ENCODE peak calls at places on chromosomes 11 and 22, in four cellular contexts. V is IMR-90, L is tibial nerve, M is heart left ventricle. J is an unnamed sample.

GRCh38 chr11:134207538-134208239 is 16.1 kb downstream of the NCAPD3 start:
- DNase-seq in V (no peak), L (no peak), M (peak), J (peak)

GRCh38 chr11:67354314-67355022 is 1.1 kb upstream of the POLD4 start:
- DNase-seq in V (peak), L (no peak), M (peak), J (peak)

GRCh38 chr11:117837070-117837776 is 12.7 kb upstream of the FXYD2 start:
- DNase-seq in V (no peak), L (no peak), M (no peak), J (no peak)

GRCh38 chr22:26662160-26662559 is 4.8 kb downstream of the MIAT start:
- DNase-seq in V (no peak), L (no peak), M (no peak), J (no peak)

GRCh38 chr11:100902454-100903141 is 215.5 kb downstream of the ARHGAP42 start:
- DNase-seq in V (no peak), L (no peak), M (no peak), J (no peak)

GRCh38 chr11:78586452-78587046 is 11.9 kb upstream of the NARS2 start:
- DNase-seq in V (peak), L (no peak), M (no peak), J (peak)

GRCh38 chr11:60182546-60183330 is at the start of gene MS4A6A:
- DNase-seq in V (no peak), L (no peak), M (no peak), J (peak)

GRCh38 chr11:112797072-112797471 is 164.1 kb upstream of the NCAM1 start:
- DNase-seq in V (no peak), L (no peak), M (no peak), J (no peak)

GRCh38 chr11:12109591-12110196 is 696 bp upstream of the MICAL2 start:
- DNase-seq in V (no peak), L (no peak), M (no peak), J (no peak)

GRCh38 chr11:107040447-107041444 is 22.5 kb upstream of the GUCY1A2 start:
- DNase-seq in V (peak), L (no peak), M (no peak), J (peak)

GRCh38 chr11:119340335-119341221 is at the start of gene C1QTNF5:
- DNase-seq in V (peak), L (peak), M (peak), J (no peak)

GRCh38 chr11:133955091-133955846 is 1.5 kb downstream of the IGSF9B start:
- DNase-seq in V (no peak), L (no peak), M (peak), J (no peak)

GRCh38 chr11:12556788-12557384 is 117.3 kb upstream of the TEAD1 start:
- DNase-seq in V (peak), L (peak), M (peak), J (no peak)

GRCh38 chr11:130086627-130087026 is 16.9 kb downstream of the APLP2 start:
- DNase-seq in V (no peak), L (no peak), M (no peak), J (no peak)

GRCh38 chr11:77198440-77198849 is 70.4 kb downstream of the MYO7A start:
- DNase-seq in V (peak), L (no peak), M (no peak), J (peak)

GRCh38 chr11:72584293-72584921 is 89.8 kb downstream of the PDE2A start:
- DNase-seq in V (peak), L (peak), M (peak), J (no peak)

GRCh38 chr11:104968365-104968855 is at the start of gene CASP4:
- DNase-seq in V (peak), L (no peak), M (peak), J (peak)

GRCh38 chr22:26285632-26286031 is 116.4 kb downstream of the SEZ6L start:
- DNase-seq in V (no peak), L (no peak), M (no peak), J (no peak)

GRCh38 chr11:46108752-46109151 is 12.5 kb downstream of the PHF21A start:
- DNase-seq in V (no peak), L (no peak), M (no peak), J (no peak)

GRCh38 chr11:128716661-128717210 is 22.9 kb downstream of the FLI1 start:
- DNase-seq in V (peak), L (no peak), M (no peak), J (no peak)

GRCh38 chr11:117037279-117037951 is 60.8 kb downstream of the SIK3 start:
- DNase-seq in V (no peak), L (no peak), M (no peak), J (no peak)

GRCh38 chr22:25377699-25378098 is 158.3 kb downstream of the CRYBB2 start:
- DNase-seq in V (no peak), L (no peak), M (no peak), J (no peak)

GRCh38 chr22:46147471-46148267 is 2.7 kb upstream of the PPARA start:
- DNase-seq in V (no peak), L (no peak), M (peak), J (no peak)

GRCh38 chr11:75969626-75970308 is 154.8 kb downstream of the UVRAG start:
- DNase-seq in V (peak), L (no peak), M (no peak), J (no peak)

GRCh38 chr22:27112273-27112672 is 454.9 kb downstream of the MIAT start:
- DNase-seq in V (no peak), L (no peak), M (no peak), J (no peak)

GRCh38 chr11:82995276-82995675 is 76.4 kb downstream of the RAB30 start:
- DNase-seq in V (no peak), L (no peak), M (no peak), J (no peak)

GRCh38 chr11:120709808-120710207 is 198.3 kb downstream of the GRIK4 start:
- DNase-seq in V (no peak), L (no peak), M (no peak), J (no peak)

GRCh38 chr22:42056757-42057511 is 13.7 kb downstream of the NAGA start:
- DNase-seq in V (no peak), L (no peak), M (no peak), J (no peak)

GRCh38 chr11:102831128-102831708 is 12.2 kb downstream of the MMP3 start:
- DNase-seq in V (peak), L (peak), M (peak), J (no peak)

GRCh38 chr11:44617671-44618461 is 52.4 kb downstream of the CD82 start:
- DNase-seq in V (no peak), L (peak), M (peak), J (no peak)

GRCh38 chr11:69220581-69221051 is 64.9 kb downstream of the SMIM38 start:
- DNase-seq in V (no peak), L (no peak), M (peak), J (no peak)

GRCh38 chr22:38353142-38353629 is 36.0 kb upstream of the CSNK1E start:
- DNase-seq in V (peak), L (peak), M (peak), J (peak)

GRCh38 chr22:43449205-43449830 is 37.5 kb downstream of the MPPED1 start:
- DNase-seq in V (no peak), L (no peak), M (no peak), J (peak)

GRCh38 chr11:133174013-133174412 is 358.3 kb downstream of the OPCML start:
- DNase-seq in V (no peak), L (no peak), M (no peak), J (no peak)

GRCh38 chr11:78647986-78648875 is 73.6 kb upstream of the NARS2 start:
- DNase-seq in V (no peak), L (no peak), M (no peak), J (no peak)

GRCh38 chr11:71091506-71092265 is 160.7 kb downstream of the SHANK2 start:
- DNase-seq in V (no peak), L (no peak), M (no peak), J (no peak)

GRCh38 chr11:111977141-111978027 is 40.2 kb downstream of the DIXDC1 start:
- DNase-seq in V (no peak), L (peak), M (peak), J (no peak)

GRCh38 chr22:37782340-37783168 is 25.2 kb upstream of the GCAT start:
- DNase-seq in V (peak), L (no peak), M (no peak), J (no peak)

DNA sequence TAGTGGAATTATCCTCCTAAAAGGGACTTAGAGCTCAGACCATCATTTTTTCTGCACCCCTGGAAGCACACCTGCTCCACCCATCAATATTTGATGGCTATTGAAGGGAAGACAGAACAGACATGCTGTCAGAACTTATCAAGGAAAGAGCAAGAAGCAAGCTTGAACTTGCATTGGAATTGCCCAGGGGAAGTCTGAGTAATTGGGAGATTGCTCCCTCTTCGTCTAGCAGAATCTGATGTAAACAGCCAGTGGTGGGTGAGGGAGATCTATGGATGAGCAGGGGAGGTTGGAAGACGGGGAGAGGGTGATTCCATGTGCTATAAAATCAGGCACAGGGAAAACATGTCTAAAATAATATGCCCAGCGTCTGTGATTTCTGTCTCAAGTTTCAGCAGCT is 874.4 kb upstream of the TENM4 start:
- DNase-seq in V (no peak), L (no peak), M (no peak), J (no peak)
- TF ChIP-seq POLR2A in V (no peak), L (no peak), M (no peak), J (no peak)

GRCh38 chr11:62911137-62912130 is 9.7 kb downstream of the CHRM1 start:
- DNase-seq in V (no peak), L (no peak), M (no peak), J (peak)

GRCh38 chr11:62910141-62910882 is 10.9 kb downstream of the CHRM1 start:
- DNase-seq in V (no peak), L (no peak), M (no peak), J (no peak)

GRCh38 chr11:62912268-62912667 is 8.9 kb downstream of the CHRM1 start:
- DNase-seq in V (no peak), L (no peak), M (no peak), J (no peak)

GRCh38 chr11:62908468-62909072 is 12.6 kb downstream of the CHRM1 start:
- DNase-seq in V (no peak), L (no peak), M (no peak), J (no peak)

DNA sequence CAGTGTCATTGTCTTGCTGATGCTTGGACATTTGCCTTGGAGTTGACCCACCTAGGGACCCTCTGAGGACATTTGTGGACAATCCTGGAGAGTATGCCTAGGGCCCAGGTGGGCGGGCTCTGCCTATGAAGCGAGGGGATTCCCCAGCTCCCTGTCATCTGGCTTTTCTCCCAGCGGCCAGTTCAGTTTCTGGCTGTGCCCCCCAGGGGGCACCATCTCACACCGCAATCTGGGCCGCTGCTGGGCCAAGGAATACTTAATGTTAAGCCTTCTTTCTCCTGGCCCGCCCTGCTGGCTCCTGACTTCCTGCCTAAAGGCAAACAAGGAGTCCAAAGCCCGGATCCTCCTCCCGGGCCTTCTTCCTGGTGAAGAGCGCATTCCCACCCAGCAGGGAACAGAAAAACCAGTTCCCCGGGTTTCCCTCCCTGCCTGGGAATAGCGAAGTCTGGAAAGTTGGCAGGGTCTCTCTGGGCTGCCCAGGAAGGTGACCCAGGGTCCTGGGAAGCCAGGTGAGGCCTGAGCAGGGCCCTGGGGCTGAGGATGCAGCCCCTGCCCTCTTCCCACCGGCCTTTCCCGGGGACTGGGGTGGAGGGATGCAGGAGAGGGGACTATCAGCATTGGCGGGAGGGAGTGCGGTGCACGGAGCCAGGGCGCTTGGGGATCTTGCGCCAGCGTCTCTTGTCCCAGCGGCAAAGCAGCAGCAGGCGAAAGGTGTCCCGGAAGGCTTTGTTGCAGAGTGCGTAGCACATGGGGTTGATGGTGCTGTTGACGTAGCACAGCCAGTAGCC is 11.9 kb downstream of the CHRM1 start:
- DNase-seq in V (peak), L (peak), M (peak), J (peak)
- TF ChIP-seq POLR2A in V (no peak), L (no peak), M (no peak), J (no peak)

GRCh38 chr22:20319041-20319744 is 667 bp downstream of the DGCR6L start:
- DNase-seq in V (no peak), L (no peak), M (no peak), J (peak)

GRCh38 chr22:20316217-20316843 is 3.5 kb downstream of the DGCR6L start:
- DNase-seq in V (no peak), L (no peak), M (no peak), J (no peak)

GRCh38 chr22:20312396-20313191 is 7.3 kb downstream of the DGCR6L start:
- DNase-seq in V (no peak), L (no peak), M (no peak), J (no peak)

GRCh38 chr22:20316844-20317401 is 2.9 kb downstream of the DGCR6L start:
- DNase-seq in V (no peak), L (no peak), M (no peak), J (no peak)

GRCh38 chr22:20315337-20316216 is 4.3 kb downstream of the DGCR6L start:
- DNase-seq in V (no peak), L (no peak), M (no peak), J (no peak)
- TF ChIP-seq POLR2A in V (no peak), L (no peak), M (no peak), J (no peak)

DNA sequence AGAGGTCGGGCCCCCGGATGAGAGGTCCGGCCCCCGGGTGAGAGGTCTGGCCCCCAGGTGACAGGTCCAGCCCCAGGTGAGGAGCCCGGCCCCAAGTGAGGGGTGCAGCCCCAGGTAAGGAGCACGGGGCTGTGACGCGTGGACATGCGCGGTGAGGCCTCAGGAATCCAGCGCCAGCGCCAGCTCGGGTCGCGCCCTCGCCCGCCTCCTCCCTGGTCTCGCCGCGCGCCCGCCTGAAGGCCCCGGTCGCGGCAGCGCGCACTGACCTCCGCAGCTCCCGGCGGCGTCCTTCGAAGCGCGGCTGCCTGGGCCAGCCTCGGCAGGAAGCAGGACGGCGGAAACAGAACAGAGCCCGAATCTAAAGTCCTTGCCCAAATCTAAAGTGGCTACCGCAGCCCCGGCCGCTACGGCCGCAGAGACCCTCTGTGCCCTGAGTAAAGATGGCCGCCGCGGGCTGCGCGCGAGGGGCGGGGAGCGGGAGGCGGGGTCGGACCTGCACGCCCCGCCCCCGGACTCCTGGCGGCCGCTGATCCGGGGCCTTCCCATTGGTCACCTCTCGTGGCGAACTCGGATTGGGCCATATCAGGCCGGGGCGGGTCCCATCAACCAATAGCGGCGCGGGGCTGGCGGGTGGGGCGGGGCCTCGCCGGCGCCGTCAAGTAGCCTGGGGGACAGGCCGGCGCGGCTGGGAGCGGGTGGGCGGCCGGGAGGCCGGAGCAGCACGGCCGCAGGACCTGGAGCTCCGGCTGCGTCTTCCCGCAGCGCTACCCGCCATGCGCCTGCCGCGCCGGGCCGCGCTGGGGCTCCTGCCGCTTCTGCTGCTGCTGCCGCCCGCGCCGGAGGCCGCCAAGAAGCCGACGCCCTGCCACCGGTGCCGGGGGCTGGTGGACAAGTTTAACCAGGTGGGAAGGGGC is at the start of the genes ALG12 and CRELD2:
- DNase-seq in V (peak), L (peak), M (peak), J (peak)
- TF ChIP-seq POLR2A in V (peak), L (peak), M (peak), J (no peak)

DNA sequence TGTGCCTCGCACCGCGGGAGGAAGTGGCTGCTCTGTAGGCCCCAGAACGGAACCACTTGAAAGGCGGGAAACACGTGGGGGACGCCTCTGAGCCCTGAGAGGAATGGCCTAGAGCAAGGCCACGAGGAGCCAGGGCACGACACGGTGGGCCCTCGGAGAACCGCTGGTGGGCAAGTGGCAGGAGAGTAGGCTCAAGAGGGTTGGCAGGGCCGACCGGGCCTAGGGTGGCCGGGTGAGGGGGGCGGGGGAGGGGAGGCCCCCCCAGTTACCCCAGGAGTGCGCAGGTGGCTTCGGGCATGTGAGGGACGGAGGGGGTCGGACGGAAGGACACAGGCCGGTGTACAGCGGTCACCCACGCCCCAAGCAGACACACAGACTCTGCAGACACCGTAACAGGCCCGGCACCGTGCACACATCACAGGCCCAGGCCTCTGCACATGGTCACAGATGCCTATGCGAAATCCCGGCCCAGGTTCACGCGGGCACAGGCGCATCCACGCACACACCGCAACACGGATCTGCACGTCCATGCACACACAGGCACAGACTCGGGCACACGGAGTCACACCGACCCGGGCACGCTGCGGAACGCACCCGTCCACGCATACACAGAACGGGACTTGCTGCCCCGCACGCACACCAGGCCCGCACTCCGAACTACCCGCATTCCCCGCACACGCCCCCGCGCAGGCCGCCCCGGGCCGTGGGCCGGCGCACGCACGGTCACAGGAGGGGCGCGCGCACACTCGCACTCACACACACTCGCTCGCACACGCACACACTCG is at the start of gene MGAT3:
- DNase-seq in V (no peak), L (no peak), M (no peak), J (no peak)
- TF ChIP-seq POLR2A in V (no peak), L (no peak), M (no peak), J (no peak)

GRCh38 chr11:65117206-65118096 is at the start of gene ZNHIT2:
- DNase-seq in V (peak), L (peak), M (peak), J (peak)
- TF ChIP-seq POLR2A in V (peak), L (no peak), M (peak), J (peak)

DNA sequence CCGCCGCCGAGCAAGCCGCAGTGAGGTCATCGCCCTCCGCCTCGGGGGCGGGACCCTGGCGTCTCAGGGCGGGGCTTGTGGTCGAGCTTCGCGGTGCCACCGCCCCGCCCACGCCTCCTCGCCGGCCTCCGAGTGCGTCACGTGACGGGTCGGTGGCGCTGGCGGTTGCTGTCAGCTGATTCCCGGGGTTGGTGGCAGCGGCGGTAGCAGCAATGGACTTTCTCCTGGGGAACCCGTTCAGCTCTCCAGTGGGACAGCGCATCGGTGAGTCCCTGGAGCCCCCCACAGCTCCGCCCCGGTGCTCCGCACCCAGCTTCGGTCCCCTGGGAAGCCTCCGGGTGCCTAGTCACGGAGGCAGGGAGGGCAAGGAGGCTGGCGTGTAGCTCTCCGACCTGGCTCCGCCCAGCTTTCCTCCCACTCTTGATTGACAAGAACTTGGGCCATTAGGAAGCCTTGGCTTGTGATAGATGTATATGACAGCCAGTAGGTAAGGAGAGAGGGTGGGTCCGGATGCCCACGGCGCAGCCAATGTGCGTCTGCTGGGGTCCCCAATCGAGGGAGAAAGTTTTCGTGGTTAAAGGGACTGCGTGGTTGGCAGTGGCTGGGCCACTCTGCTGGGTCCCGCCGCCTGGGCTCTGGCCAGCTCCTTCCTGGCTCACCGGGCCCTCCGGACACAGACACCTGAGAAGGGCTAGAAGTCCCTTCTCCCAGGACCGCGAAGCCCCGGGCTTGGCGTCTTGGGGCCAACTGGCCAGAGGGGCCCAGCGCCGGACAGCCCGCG is at the start of gene TOM1:
- DNase-seq in V (peak), L (peak), M (peak), J (peak)
- TF ChIP-seq POLR2A in V (peak), L (peak), M (peak), J (peak)